ENCODE peak calls at places on chromosomes 1 and 21, in nine cellular contexts. A is mammary epithelial cell, T is pancreas, L is epithelial cell of esophagus, O is psoas muscle, S is dorsolateral prefrontal cortex, D is fibroblast of mammary gland, C is AG04450, B is astrocyte of the spinal cord. P is an unnamed sample.

GRCh38 chr21:42209801-42210479 is 9.0 kb upstream of the ABCG1 start:
- DNase-seq in A (no peak), T (no peak), L (peak; percentile 37), O (no peak), S (no peak), D (no peak), C (no peak), B (no peak), P (no peak)

GRCh38 chr1:22709227-22709626 is 1.4 kb upstream of the EPHB2 start:
- DNase-seq in A (no peak), T (no peak), L (no peak), O (no peak), S (no peak), D (no peak), C (no peak), B (no peak), P (no peak)

GRCh38 chr1:109531205-109531779 is 8.4 kb upstream of the GPR61 start:
- DNase-seq in A (no peak), T (no peak), L (no peak), O (no peak), S (no peak), D (no peak), C (no peak), B (no peak), P (no peak)

GRCh38 chr1:243346481-243346880 is 90.6 kb downstream of the SDCCAG8 start:
- DNase-seq in A (no peak), T (no peak), L (no peak), O (no peak), S (no peak), D (no peak), C (no peak), B (no peak), P (no peak)

GRCh38 chr1:97123717-97124446 is 402.3 kb downstream of the PTBP2 start:
- DNase-seq in A (no peak), T (no peak), L (peak; percentile 6), O (no peak), S (no peak), D (no peak), C (no peak), B (no peak), P (no peak)

GRCh38 chr1:246602194-246602593 is 35.9 kb downstream of the CNST start:
- DNase-seq in A (no peak), T (no peak), L (no peak), O (no peak), S (no peak), D (peak; percentile 64), C (no peak), B (peak; percentile 30), P (peak; percentile 67)

GRCh38 chr1:205183676-205184335 is 27.7 kb downstream of the DSTYK start:
- DNase-seq in A (no peak), T (no peak), L (no peak), O (no peak), S (no peak), D (peak; percentile 67), C (peak; percentile 20), B (peak; percentile 77), P (peak; percentile 49)

GRCh38 chr1:48236716-48237470 is 14.4 kb downstream of the SLC5A9 start:
- DNase-seq in A (peak; percentile 34), T (no peak), L (peak; percentile 55), O (no peak), S (no peak), D (peak; percentile 53), C (no peak), B (peak; percentile 26), P (peak; percentile 41)

GRCh38 chr1:6517435-6517851 is 26.0 kb upstream of the PLEKHG5 start:
- DNase-seq in A (no peak), T (no peak), L (peak; percentile 55), O (no peak), S (no peak), D (no peak), C (no peak), B (no peak), P (no peak)

GRCh38 chr21:15566692-15567091 is 163.1 kb upstream of the USP25 start:
- DNase-seq in A (no peak), T (no peak), L (no peak), O (no peak), S (no peak), D (no peak), C (no peak), B (no peak), P (no peak)

GRCh38 chr1:212856755-212857154 is 1.3 kb upstream of the FLVCR1 start:
- DNase-seq in A (no peak), T (no peak), L (no peak), O (no peak), S (no peak), D (no peak), C (no peak), B (no peak), P (no peak)

GRCh38 chr21:27480841-27481261 is 514.0 kb upstream of the ADAMTS5 start:
- DNase-seq in A (peak; percentile 93), T (no peak), L (peak; percentile 75), O (no peak), S (no peak), D (peak; percentile 63), C (no peak), B (peak; percentile 48), P (peak; percentile 58)

GRCh38 chr1:242761556-242761955 is 237.1 kb upstream of the PLD5 start:
- DNase-seq in A (no peak), T (no peak), L (no peak), O (no peak), S (no peak), D (no peak), C (no peak), B (no peak), P (no peak)

GRCh38 chr21:35578350-35578782 is 482.0 kb downstream of the SETD4 start:
- DNase-seq in A (peak; percentile 92), T (no peak), L (peak; percentile 92), O (no peak), S (no peak), D (peak; percentile 99), C (peak; percentile 67), B (peak; percentile 81), P (no peak)
- H3K4me3 ChIP-seq in A (no peak overlapping the region), T (no peak overlapping the region), L (no peak overlapping the region), O (no peak overlapping the region), S (no peak overlapping the region), D (no peak overlapping the region), C (no peak overlapping the region), B (no peak overlapping the region), P (no peak overlapping the region)

GRCh38 chr1:158537609-158538008 is 16.6 kb downstream of the OR6Y1 start:
- DNase-seq in A (no peak), T (no peak), L (no peak), O (no peak), S (no peak), D (no peak), C (no peak), B (no peak), P (no peak)
- H3K4me3 ChIP-seq in A (no peak overlapping the region), T (no peak overlapping the region), L (no peak overlapping the region), O (no peak overlapping the region), S (no peak overlapping the region), D (no peak overlapping the region), C (no peak overlapping the region), B (no peak overlapping the region), P (no peak overlapping the region)

DNA sequence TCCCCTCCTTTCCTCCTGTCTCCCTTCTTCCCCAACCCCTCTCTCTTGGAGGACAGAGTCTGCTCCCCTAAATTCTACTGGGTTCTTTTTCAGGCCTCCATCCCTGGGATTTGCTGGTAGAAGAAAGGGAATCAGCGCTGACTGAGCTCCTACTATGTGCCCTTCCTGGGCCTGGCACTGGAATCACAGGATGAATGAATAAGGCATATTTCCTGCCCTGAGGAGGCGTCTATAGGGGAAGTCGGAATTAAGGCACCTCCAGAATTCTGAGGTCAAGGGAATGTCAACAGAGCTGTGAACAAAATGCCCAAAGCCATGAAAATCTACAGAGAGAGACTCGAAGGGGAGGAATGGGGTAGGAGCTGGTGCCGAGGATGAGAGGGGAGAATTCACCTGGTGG is 17.4 kb upstream of the BTG2 start:
- DNase-seq in A (no peak), T (no peak), L (no peak), O (no peak), S (no peak), D (no peak), C (no peak), B (no peak), P (no peak)
- H3K4me3 ChIP-seq in A (no peak overlapping the region), T (no peak overlapping the region), L (no peak overlapping the region), O (no peak overlapping the region), S (no peak overlapping the region), D (no peak overlapping the region), C (no peak overlapping the region), B (no peak overlapping the region), P (peak overlapping the region; percentile 37)

DNA sequence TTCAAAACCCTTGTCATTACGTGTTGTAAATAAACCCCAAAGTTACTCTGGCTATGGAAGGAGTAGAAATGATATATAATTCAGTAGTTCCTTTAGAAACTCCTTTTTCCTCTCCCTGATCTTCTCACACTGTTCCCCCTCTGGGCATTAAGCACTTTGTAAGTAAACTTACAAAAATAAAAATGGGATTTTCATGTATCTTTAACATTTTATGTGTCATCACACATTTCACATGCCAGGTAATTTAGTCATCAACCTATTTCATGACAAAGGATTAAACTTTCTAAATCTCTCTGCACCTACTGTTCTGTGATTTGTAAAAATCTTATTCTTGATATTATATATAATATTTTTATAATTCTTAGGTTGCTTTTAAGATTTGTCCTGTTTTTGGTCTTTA is 176.9 kb downstream of the NEK7 start:
- DNase-seq in A (peak; percentile 43), T (no peak), L (peak; percentile 41), O (no peak), S (no peak), D (peak; percentile 38), C (no peak), B (peak; percentile 32), P (no peak)
- H3K4me3 ChIP-seq in A (no peak overlapping the region), T (no peak overlapping the region), L (no peak overlapping the region), O (no peak overlapping the region), S (no peak overlapping the region), D (no peak overlapping the region), C (no peak overlapping the region), B (no peak overlapping the region), P (no peak overlapping the region)

DNA sequence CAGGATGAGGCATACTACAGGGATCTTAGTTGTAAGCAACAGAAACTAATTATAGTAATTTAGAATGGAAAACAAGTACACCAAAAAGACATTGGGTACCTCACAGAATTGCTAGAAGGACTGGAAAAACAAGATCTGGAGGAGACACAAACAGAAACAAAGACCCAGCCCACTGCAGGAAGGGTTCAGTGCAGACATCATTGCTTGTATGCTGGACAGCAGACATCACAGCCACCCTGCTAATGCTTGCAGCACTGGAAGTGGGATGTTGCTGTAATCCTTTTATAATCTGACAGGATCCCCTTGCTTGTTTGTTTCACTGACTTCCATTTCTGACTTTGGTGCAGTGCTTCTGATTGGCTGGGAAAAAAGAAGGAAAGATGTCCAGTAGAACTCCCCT is 111.4 kb upstream of the ZNF678 start:
- DNase-seq in A (no peak), T (no peak), L (no peak), O (no peak), S (no peak), D (no peak), C (no peak), B (no peak), P (no peak)
- H3K4me3 ChIP-seq in A (no peak overlapping the region), T (no peak overlapping the region), L (no peak overlapping the region), O (no peak overlapping the region), S (no peak overlapping the region), D (no peak overlapping the region), C (no peak overlapping the region), B (no peak overlapping the region), P (no peak overlapping the region)